ENCODE peak calls at places on chromosomes 4 and X, in six cellular contexts. A, M, P, D, K and G are unnamed samples. For H3K27me3 and H3K36me3, the result is how much of the 10 kb centered on the place peaks cover.

GRCh38 chr4:134787315-134787714 is 585.7 kb upstream of the PABPC4L start:
- DNase-seq in P (no peak), K (no peak), M (no peak), D (no peak), A (no peak), G (no peak)

GRCh38 chr4:76194325-76194724 is 19.3 kb downstream of the SCARB2 start:
- DNase-seq in K (no peak), A (peak), D (no peak), P (no peak), M (no peak), G (no peak)

GRCh38 chrX:87755493-87755892 is 237.9 kb downstream of the KLHL4 start:
- DNase-seq in D (no peak), M (no peak), P (no peak), A (no peak), K (no peak), G (no peak)

GRCh38 chrX:74788545-74789086 is 136.6 kb downstream of the NEXMIF start:
- DNase-seq in D (no peak), M (no peak), A (no peak), K (no peak), P (no peak), G (no peak)

GRCh38 chr4:78014889-78015886 is 41.9 kb upstream of the FRAS1 start:
- DNase-seq in D (no peak), P (no peak), A (no peak), M (no peak), K (no peak), G (no peak)

GRCh38 chr4:101175896-101176676 is 171.2 kb downstream of the PPP3CA start:
- DNase-seq in D (peak), M (no peak), K (no peak), P (no peak), A (no peak), G (no peak)

GRCh38 chr4:153514001-153514526 is 47.9 kb downstream of the TMEM131L start:
- DNase-seq in A (peak), K (no peak), M (no peak), D (no peak), P (no peak), G (no peak)

GRCh38 chr4:175453456-175453855 is 358.6 kb downstream of the GPM6A start:
- DNase-seq in A (peak), K (no peak), M (no peak), D (no peak), P (no peak), G (no peak)

GRCh38 chr4:186249785-186250739 is 15.9 kb upstream of the F11 start:
- DNase-seq in K (no peak), D (no peak), P (no peak), A (peak), M (no peak), G (no peak)

GRCh38 chrX:132426695-132427281 is 62.0 kb downstream of the MBNL3 start:
- DNase-seq in P (no peak), M (no peak), A (peak), K (no peak), D (no peak), G (no peak)

GRCh38 chrX:17595456-17596035 is 141.7 kb upstream of the SCML1 start:
- DNase-seq in D (no peak), M (no peak), P (no peak), K (no peak), A (peak), G (no peak)

GRCh38 chrX:103780701-103781402 is 4.2 kb downstream of the PLP1 start:
- DNase-seq in K (no peak), D (no peak), M (no peak), P (no peak), A (no peak), G (no peak)

GRCh38 chrX:68832516-68833447 is 4.0 kb downstream of the EFNB1 start:
- DNase-seq in M (no peak), A (no peak), D (peak), K (no peak), P (no peak), G (no peak)

GRCh38 chrX:68831405-68832100 is 2.7 kb downstream of the EFNB1 start:
- DNase-seq in A (peak), K (no peak), D (peak), M (no peak), P (no peak), G (no peak)

GRCh38 chrX:68833448-68833805 is 4.6 kb downstream of the EFNB1 start:
- DNase-seq in P (no peak), K (no peak), D (no peak), M (no peak), A (no peak), G (no peak)

GRCh38 chrX:68830486-68831404 is 1.9 kb downstream of the EFNB1 start:
- DNase-seq in M (no peak), A (no peak), K (no peak), D (peak), P (no peak), G (no peak)

DNA sequence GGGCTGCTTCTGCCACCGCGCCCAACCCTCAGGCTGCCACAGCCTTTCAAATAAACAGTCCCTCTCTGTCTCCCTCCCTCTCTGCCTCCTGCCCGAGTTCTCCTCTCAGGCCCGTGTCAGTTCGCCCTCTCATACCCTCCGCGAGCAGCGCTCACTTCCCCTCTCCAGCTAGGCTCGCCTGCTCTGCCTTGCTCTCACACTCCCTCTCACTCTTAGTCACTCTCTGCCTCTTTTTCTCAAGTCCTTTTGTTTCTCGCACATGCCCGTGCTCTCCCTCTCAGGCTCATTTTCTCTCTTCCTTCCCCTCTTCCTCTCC is 3.2 kb downstream of the EFNB1 start:
- DNase-seq in P (no peak), K (peak), A (peak), M (peak), D (peak), G (no peak)
- H3K27me3 ChIP-seq in P (under half), K (under half), A (under half), M (under half), D (under half), G (under half)

DNA sequence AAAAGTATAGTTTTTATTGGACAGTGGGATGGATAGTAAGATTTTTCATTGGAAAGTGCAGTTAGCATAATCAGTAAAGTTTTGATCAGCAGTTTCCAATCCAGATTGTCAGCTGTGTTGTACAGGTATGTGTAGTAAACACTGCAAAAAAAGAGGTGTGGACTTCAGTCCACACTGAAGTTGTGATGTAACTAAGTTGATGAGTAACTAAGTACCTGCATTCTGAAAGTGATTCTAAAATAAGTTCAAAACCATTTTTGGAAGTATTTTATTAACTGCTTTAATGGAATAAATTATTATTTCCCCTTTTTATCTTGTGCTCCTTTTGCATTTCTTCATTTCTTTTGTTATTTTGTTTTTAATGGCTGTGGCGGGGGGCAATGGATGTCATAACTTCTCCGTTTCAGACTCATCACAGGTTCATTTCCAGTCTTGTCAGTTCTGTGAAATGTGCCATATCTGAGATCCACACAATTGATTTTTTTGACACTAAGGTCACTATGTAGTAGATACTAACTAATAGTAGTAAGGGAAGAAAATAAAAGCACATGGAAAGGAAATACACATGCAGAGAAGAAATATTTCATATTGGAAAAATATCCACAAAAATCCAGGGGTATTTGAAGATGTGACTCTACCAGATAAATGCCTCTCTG is 247.5 kb downstream of the GABRG1 start:
- DNase-seq in A (no peak), K (no peak), P (no peak), D (no peak), M (no peak), G (no peak)
- H3K36me3 ChIP-seq in A (under half), K (under half), P (under half), D (under half), M (under half), G (under half)

DNA sequence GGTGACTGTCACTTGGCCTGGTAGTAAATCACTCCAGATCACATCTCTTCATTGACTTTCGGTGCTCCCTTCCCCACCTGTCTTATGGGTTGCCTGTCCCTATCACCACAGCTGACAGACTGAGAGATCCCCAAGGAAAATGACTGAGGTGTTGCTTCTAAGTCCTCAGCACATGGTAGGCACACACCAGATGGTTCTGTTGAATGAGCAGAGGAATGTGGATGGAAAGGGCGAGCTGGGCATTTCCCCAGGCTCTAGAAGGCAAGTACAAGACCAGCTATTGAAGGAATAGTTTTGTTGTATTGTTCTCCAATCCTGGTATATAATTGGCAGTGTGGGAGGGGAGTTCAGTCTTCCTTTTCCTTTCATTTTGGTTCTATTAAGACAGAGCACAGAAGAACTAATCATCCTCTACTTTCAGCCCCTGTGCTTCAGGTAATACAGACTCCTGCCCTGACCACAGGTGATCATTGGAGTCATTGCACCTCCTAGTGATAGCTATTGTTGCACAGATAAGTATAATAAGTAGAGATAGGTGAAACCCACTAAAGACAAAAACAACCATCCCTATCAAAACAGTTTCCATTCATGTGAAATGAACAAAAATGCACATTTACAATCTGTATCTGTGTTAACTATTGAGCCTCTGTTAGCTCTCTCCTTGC is 158.6 kb downstream of the TRAM1L1 start:
- DNase-seq in M (no peak), A (no peak), K (no peak), P (no peak), D (peak), G (no peak)
- H3K27me3 ChIP-seq in M (under half), A (under half), K (under half), P (under half), D (under half), G (under half)

GRCh38 chr4:3189459-3189858 is 59.5 kb upstream of the MSANTD1 start:
- DNase-seq in A (no peak), M (no peak), D (no peak), P (no peak), K (no peak), G (no peak)
- H3K36me3 ChIP-seq in A (half or more), M (under half), D (half or more), P (half or more), K (half or more), G (under half)